ENCODE peak calls at places on chromosomes 5 and 9, in seven cellular contexts. V is iPS-NIHi11; K is stimulated activated naive CD8-positive, alpha-beta T cell treated with anti-CD3 and anti-CD28 coated beads, Interleukin-15, Interleukin-2, amounts not matched to agents 100 U/mL and 50 U/mL, for 24 hours; J is kidney epithelial cell; A is adrenal gland; W is stimulated activated CD4-positive, alpha-beta T cell treated with anti-CD3 and anti-CD28 coated beads, Interleukin-15, amount 100 ng/mL, for 1 hour; C is HL-60. Q is an unnamed sample.

GRCh38 chr5:95081500-95082355 is 203.2 kb downstream of the MCTP1 start:
- DNase-seq in V (peak), K (peak), J (peak), A (peak), W (no peak), C (peak), Q (no peak)

GRCh38 chr5:140351609-140352334 is 5.4 kb upstream of the HBEGF start:
- DNase-seq in V (peak), K (peak), J (no peak), A (no peak), W (no peak), C (peak), Q (no peak)

GRCh38 chr9:4344946-4345345 is 45.1 kb upstream of the GLIS3 start:
- DNase-seq in V (no peak), K (peak), J (no peak), A (no peak), W (no peak), C (no peak), Q (no peak)

GRCh38 chr9:83034587-83034986 is 28.4 kb downstream of the RASEF start:
- DNase-seq in V (no peak), K (no peak), J (peak), A (no peak), W (no peak), C (no peak), Q (no peak)

GRCh38 chr5:147780924-147781530 is 1.5 kb downstream of the JAKMIP2 start:
- DNase-seq in V (peak), K (no peak), J (no peak), A (no peak), W (no peak), C (no peak), Q (no peak)

GRCh38 chr9:125495137-125496119 is 211.6 kb downstream of the MAPKAP1 start:
- DNase-seq in V (no peak), K (no peak), J (no peak), A (no peak), W (no peak), C (no peak), Q (no peak)

GRCh38 chr9:136678034-136678433 is 9.2 kb downstream of the AGPAT2 start:
- DNase-seq in V (no peak), K (no peak), J (no peak), A (no peak), W (no peak), C (no peak), Q (no peak)

GRCh38 chr5:124949862-124950261 is 203.4 kb upstream of the ZNF608 start:
- DNase-seq in V (no peak), K (no peak), J (no peak), A (no peak), W (no peak), C (no peak), Q (no peak)

GRCh38 chr9:69476016-69476415 is 151.0 kb downstream of the ENTREP1 start:
- DNase-seq in V (no peak), K (peak), J (no peak), A (no peak), W (no peak), C (no peak), Q (no peak)

GRCh38 chr5:137751869-137752491 is 2.2 kb downstream of the HNRNPA0 start:
- DNase-seq in V (peak), K (no peak), J (peak), A (peak), W (no peak), C (peak), Q (no peak)

GRCh38 chr9:115225459-115226116 is 107.6 kb upstream of the TNC start:
- DNase-seq in V (no peak), K (no peak), J (no peak), A (no peak), W (no peak), C (no peak), Q (no peak)

GRCh38 chr9:36721846-36722588 is 149.3 kb downstream of the MELK start:
- DNase-seq in V (no peak), K (no peak), J (no peak), A (no peak), W (no peak), C (no peak), Q (no peak)

GRCh38 chr5:134138416-134139376 is 24.2 kb downstream of the TCF7 start:
- DNase-seq in V (no peak), K (peak), J (no peak), A (peak), W (no peak), C (no peak), Q (peak)

GRCh38 chr9:90098456-90098855 is 493.6 kb downstream of the GADD45G start:
- DNase-seq in V (no peak), K (no peak), J (no peak), A (no peak), W (no peak), C (no peak), Q (no peak)

GRCh38 chr5:16797949-16798348 is 138.1 kb downstream of the MYO10 start:
- DNase-seq in V (no peak), K (no peak), J (no peak), A (no peak), W (no peak), C (no peak), Q (no peak)

GRCh38 chr5:173452098-173452497 is 123.9 kb upstream of the STC2 start:
- DNase-seq in V (no peak), K (no peak), J (no peak), A (peak), W (no peak), C (peak), Q (no peak)

GRCh38 chr5:177327539-177328522 is 16.1 kb upstream of the MXD3 start:
- DNase-seq in V (no peak), K (no peak), J (peak), A (no peak), W (no peak), C (no peak), Q (no peak)

GRCh38 chr5:94362857-94363256 is 255.5 kb downstream of the KIAA0825 start:
- DNase-seq in V (no peak), K (no peak), J (no peak), A (no peak), W (no peak), C (no peak), Q (no peak)

GRCh38 chr5:180173198-180173544 is 35.8 kb downstream of the RASGEF1C start:
- DNase-seq in V (no peak), K (no peak), J (no peak), A (no peak), W (no peak), C (no peak), Q (no peak)

Q was measured in activated naive CD8-positive, alpha-beta T cell treated with anti-CD3 and anti-CD28 coated beads, Interleukin-2, amount 10 ng/mL, durations not matched to agents 7 days and 5 days.